ENCODE peak calls at places on chromosomes 13 and 19, in ten cellular contexts. O is HFF-Myc, U is coronary artery, K is fibroblast of mammary gland, B is astrocyte of the spinal cord, F is OCI-LY7, J is heart right ventricle, M is kidney, X is hepatocyte, E is adrenal gland. Z is an unnamed sample.

GRCh38 chr19:36140289-36141038 is 598 bp downstream of the CAPNS1 start:
- DNase-seq in O (no peak), U (no peak), M (peak), K (peak), X (peak), F (peak), E (peak), J (peak), B (peak), Z (peak)

GRCh38 chr13:73259061-73259908 is 200.5 kb downstream of the KLF5 start:
- DNase-seq in K (no peak), U (no peak), O (peak), B (no peak), E (no peak), X (peak), F (no peak), J (no peak), M (no peak), Z (no peak)

GRCh38 chr13:28640861-28641599 is 17.9 kb upstream of the POMP start:
- DNase-seq in J (no peak), B (peak), O (no peak), U (no peak), K (no peak), E (no peak), X (no peak), F (no peak), M (no peak), Z (no peak)

GRCh38 chr19:42176990-42177685 is 40.3 kb downstream of the DEDD2 start:
- DNase-seq in O (no peak), B (peak), X (peak), M (peak), U (peak), E (peak), F (peak), K (peak), J (peak), Z (peak)

GRCh38 chr19:10686661-10687517 is 14.3 kb upstream of the QTRT1 start:
- DNase-seq in B (peak), E (peak), O (no peak), J (peak), M (no peak), X (no peak), U (no peak), F (no peak), K (peak), Z (peak)

GRCh38 chr13:34164585-34164984 is 346.6 kb downstream of the RFC3 start:
- DNase-seq in U (no peak), X (no peak), E (no peak), O (no peak), B (no peak), J (no peak), M (no peak), K (no peak), F (no peak), Z (no peak)

GRCh38 chr13:49304763-49305695 is 57.3 kb downstream of the CDADC1 start:
- DNase-seq in B (no peak), O (no peak), K (no peak), E (no peak), F (no peak), M (no peak), U (no peak), X (no peak), J (no peak), Z (no peak)

GRCh38 chr19:1748115-1748702 is 5.1 kb upstream of the ONECUT3 start:
- DNase-seq in X (peak), B (no peak), O (no peak), E (no peak), J (no peak), F (peak), U (no peak), K (no peak), M (peak), Z (no peak)

GRCh38 chr13:47484564-47484963 is 516.5 kb downstream of the SUCLA2 start:
- DNase-seq in E (no peak), O (peak), B (peak), F (no peak), U (no peak), M (no peak), X (no peak), K (peak), J (no peak), Z (no peak)

GRCh38 chr13:28620011-28620830 is 38.7 kb upstream of the POMP start:
- DNase-seq in E (no peak), O (no peak), M (no peak), F (no peak), J (no peak), B (no peak), X (no peak), K (no peak), U (no peak), Z (no peak)

GRCh38 chr13:110879482-110879881 is 35.4 kb downstream of the ANKRD10 start:
- DNase-seq in M (no peak), O (no peak), X (no peak), E (no peak), B (no peak), U (no peak), J (no peak), K (no peak), F (no peak), Z (no peak)

GRCh38 chr19:35088514-35088913 is 27.1 kb upstream of the FXYD3 start:
- DNase-seq in K (peak), J (no peak), M (no peak), O (peak), X (peak), U (no peak), B (peak), E (no peak), F (peak), Z (no peak)

GRCh38 chr13:61500176-61500575 is 84.5 kb upstream of the PCDH20 start:
- DNase-seq in F (no peak), E (no peak), J (no peak), U (no peak), K (no peak), M (no peak), O (no peak), B (no peak), X (no peak), Z (no peak)

GRCh38 chr19:9945319-9945966 is 9.1 kb upstream of the OLFM2 start:
- DNase-seq in J (peak), E (peak), M (peak), X (peak), F (no peak), O (peak), B (peak), K (peak), U (peak), Z (peak)

GRCh38 chr19:41016488-41017071 is 25.5 kb downstream of the CYP2B6 start:
- DNase-seq in F (no peak), U (peak), M (no peak), B (no peak), K (no peak), X (no peak), O (no peak), J (no peak), E (no peak), Z (no peak)

GRCh38 chr19:8004723-8005513 is 523 bp downstream of the ELAVL1 start:
- DNase-seq in O (no peak), M (no peak), K (peak), U (no peak), J (no peak), B (peak), F (peak), E (no peak), X (peak), Z (no peak)

GRCh38 chr13:41384749-41385503 is 72.4 kb upstream of the RGCC start:
- DNase-seq in J (no peak), B (peak), O (no peak), U (no peak), X (no peak), M (no peak), F (peak), E (no peak), K (peak), Z (no peak)

GRCh38 chr19:46944918-46945628 is 74.6 kb upstream of the NPAS1 start:
- DNase-seq in E (peak), X (peak), K (peak), M (peak), O (no peak), U (peak), J (peak), F (no peak), B (peak), Z (peak)

GRCh38 chr13:36275190-36276002 is 22.2 kb downstream of the CCDC169 start:
- DNase-seq in X (peak), M (no peak), O (no peak), F (peak), U (no peak), B (peak), K (peak), E (peak), J (no peak), Z (no peak)

GRCh38 chr19:48614436-48615144 is at the start of gene FAM83E:
- DNase-seq in O (no peak), F (no peak), E (peak), M (peak), J (no peak), X (peak), U (no peak), B (no peak), K (no peak), Z (no peak)

GRCh38 chr13:101178394-101178793 is 237.9 kb downstream of the NALCN start:
- DNase-seq in U (no peak), B (no peak), F (no peak), X (no peak), M (no peak), E (no peak), O (no peak), K (no peak), J (no peak), Z (no peak)

GRCh38 chr13:51158923-51159322 is 47.8 kb upstream of the C13orf42 start:
- DNase-seq in O (no peak), B (no peak), E (no peak), K (peak), M (no peak), X (no peak), U (no peak), J (no peak), F (no peak), Z (no peak)

GRCh38 chr19:29680447-29680846 is 15.2 kb downstream of the PLEKHF1 start:
- DNase-seq in U (no peak), B (no peak), X (no peak), M (peak), K (no peak), E (no peak), J (peak), F (peak), O (no peak), Z (peak)

GRCh38 chr13:62092536-62092935 is 676.9 kb upstream of the PCDH20 start:
- DNase-seq in F (no peak), U (no peak), E (no peak), O (no peak), K (no peak), J (no peak), M (no peak), B (no peak), X (no peak), Z (no peak)

GRCh38 chr19:44579663-44580365 is 33.5 kb upstream of the IGSF23 start:
- DNase-seq in E (no peak), J (no peak), U (no peak), M (no peak), K (no peak), B (no peak), X (no peak), O (no peak), F (no peak), Z (no peak)

GRCh38 chr13:74062933-74063332 is 71.3 kb downstream of the KLF12 start:
- DNase-seq in O (no peak), U (peak), X (no peak), M (peak), J (peak), K (peak), E (peak), F (peak), B (peak), Z (peak)

GRCh38 chr19:8473652-8474476 is 28.6 kb downstream of the PRAM1 start:
- DNase-seq in U (no peak), F (peak), O (no peak), K (no peak), B (no peak), M (no peak), X (no peak), E (no peak), J (no peak), Z (no peak)

GRCh38 chr13:36712785-36713184 is 39.0 kb downstream of the SERTM1 start:
- DNase-seq in J (no peak), K (peak), E (no peak), U (no peak), B (peak), M (no peak), O (peak), X (peak), F (no peak), Z (no peak)

DNA sequence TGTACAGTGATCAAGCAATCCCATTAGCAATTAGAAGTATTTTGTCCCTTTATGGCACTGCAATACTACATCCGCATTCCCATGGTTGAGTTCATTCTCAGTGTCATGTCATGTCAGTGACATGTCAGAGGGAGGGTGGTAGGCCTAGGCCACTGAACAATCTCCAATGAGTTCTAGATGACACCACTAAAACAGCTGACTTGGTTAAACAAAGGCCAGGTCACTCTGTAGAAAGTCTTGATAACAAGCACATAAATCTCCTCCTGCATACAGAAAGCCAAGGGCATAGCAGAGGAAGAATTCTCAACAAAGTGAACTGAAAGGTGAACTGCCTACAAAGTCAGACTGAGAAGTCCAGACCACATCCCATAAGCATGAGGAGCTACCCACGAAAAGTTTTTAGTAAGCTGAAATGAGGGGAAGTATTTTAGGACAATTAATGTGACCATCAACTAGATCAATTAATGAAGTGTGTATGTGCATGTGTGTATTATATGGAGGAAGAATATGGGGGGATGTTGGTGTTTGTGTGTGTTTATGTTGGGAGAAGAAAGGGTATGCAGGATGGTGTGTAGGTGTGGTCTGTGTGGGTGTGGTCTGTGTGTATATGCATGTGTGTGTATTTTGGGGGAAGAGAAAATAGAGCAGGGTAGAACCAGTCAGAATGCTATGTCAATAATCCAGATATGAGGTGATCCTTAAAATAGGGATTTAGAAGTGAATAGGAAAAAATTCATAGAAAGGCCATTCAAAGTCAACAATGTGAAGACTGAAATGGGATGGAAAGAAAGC is 67.7 kb downstream of the TBC1D4 start:
- DNase-seq in J (no peak), B (no peak), F (no peak), O (no peak), M (no peak), E (no peak), X (peak), U (no peak), K (no peak), Z (no peak)
- H3K4me3 ChIP-seq in J (no peak), B (no peak), F (no peak), O (no peak), M (no peak), E (no peak), X (no peak), U (no peak), K (no peak), Z (no peak)

GRCh38 chr13:77328819-77329132 is 1.9 kb upstream of the MYCBP2 start:
- DNase-seq in J (no peak), O (no peak), B (no peak), M (no peak), X (no peak), K (no peak), F (no peak), U (no peak), E (no peak), Z (no peak)

GRCh38 chr13:77329133-77330008 is 2.5 kb upstream of the MYCBP2 start:
- DNase-seq in M (peak), F (peak), J (peak), U (peak), E (peak), K (peak), B (peak), O (peak), X (peak), Z (peak)

GRCh38 chr13:77323858-77324257 is 3.0 kb downstream of the MYCBP2 start:
- DNase-seq in J (no peak), E (no peak), M (no peak), O (no peak), U (no peak), B (no peak), F (no peak), K (no peak), X (no peak), Z (no peak)

GRCh38 chr13:77326905-77327604 is at the start of gene MYCBP2:
- DNase-seq in B (peak), X (peak), K (peak), J (peak), E (peak), F (peak), O (peak), U (peak), M (peak), Z (peak)

GRCh38 chr13:77325371-77325941 is 1.4 kb downstream of the MYCBP2 start:
- DNase-seq in E (no peak), J (no peak), O (no peak), U (no peak), M (no peak), B (peak), K (no peak), X (no peak), F (peak), Z (no peak)
- TF ChIP-seq CTCF in E (no peak), J (no peak), O (no peak), U (no peak), M (no peak), B (no peak), K (no peak), X (no peak), F (no peak), Z (no peak)

DNA sequence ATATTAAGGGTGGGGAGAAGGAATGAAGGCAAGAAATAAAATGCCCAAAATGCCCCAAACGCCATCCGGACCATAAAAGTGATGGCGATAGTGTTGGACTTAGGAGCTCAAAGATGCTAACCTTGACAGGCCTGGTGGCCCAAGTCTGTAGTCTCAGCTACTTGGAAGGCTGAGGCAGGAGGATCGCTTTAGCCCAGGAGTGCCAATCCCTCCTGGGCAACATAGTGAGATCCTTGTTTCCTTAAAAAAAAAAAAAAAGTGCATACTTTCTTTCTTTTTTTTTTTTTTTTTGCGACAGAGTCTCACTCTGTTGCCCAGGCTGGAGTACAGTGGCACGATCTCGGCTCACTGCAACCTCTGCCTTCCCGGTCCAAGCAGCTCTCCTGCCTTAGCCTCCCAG is 32.0 kb upstream of the MRI1 start:
- DNase-seq in U (no peak), K (no peak), M (no peak), E (no peak), B (no peak), X (no peak), O (no peak), F (no peak), J (no peak), Z (no peak)
- H3K4me3 ChIP-seq in U (peak), K (peak), M (peak), E (no peak), B (peak), X (no peak), O (peak), F (peak), J (no peak), Z (peak)

DNA sequence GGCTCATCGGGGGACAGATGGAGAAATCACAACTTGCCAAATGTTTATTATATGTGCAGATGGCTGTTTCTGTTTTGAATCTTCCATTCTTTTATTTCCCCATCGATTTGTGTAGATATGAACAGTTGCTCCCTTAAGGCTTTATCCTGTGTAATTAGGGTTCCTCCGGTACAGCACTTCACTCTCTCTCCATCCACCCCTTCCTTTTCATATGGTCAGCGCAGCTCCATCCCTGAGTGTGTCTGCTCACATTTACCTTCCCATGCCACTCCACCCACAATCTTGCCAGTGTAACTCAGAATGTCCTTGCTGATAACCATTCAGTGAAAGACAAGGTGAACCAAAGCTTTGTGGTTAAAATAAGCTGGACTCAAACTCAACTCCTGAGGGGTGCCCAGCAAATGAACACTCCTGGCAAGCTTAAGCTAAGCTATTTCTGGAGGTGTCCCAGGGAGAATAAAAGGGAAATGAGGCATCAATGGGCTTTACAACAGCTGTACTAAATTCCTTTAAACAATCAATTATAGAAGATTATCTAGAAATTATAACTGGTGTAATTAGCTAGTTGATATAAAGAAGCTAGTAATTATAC is 51.3 kb downstream of the TBC1D4 start:
- DNase-seq in J (no peak), E (no peak), M (no peak), U (no peak), F (no peak), K (no peak), X (no peak), O (no peak), B (no peak), Z (no peak)
- TF ChIP-seq CTCF in J (no peak), E (no peak), M (no peak), U (no peak), F (no peak), K (no peak), X (no peak), O (no peak), B (no peak), Z (no peak)

GRCh38 chr13:111975539-111976473 is 91.1 kb upstream of the SOX1 start:
- DNase-seq in M (peak), B (no peak), U (no peak), O (no peak), J (no peak), X (no peak), K (no peak), E (no peak), F (no peak), Z (no peak)
- H3K4me3 ChIP-seq in M (no peak), B (no peak), U (no peak), O (no peak), J (no peak), X (no peak), K (no peak), E (no peak), F (no peak), Z (no peak)